ENCODE peak calls at places on chromosomes 12 and 14, in four cellular contexts. P, F, H and Y are unnamed samples.

GRCh38 chr12:101857043-101857558 is 20.3 kb upstream of the DRAM1 start:
- DNase-seq in P (no peak), H (no peak), F (no peak), Y (no peak)

GRCh38 chr14:79165460-79166080 is 995.4 kb downstream of the NRXN3 start:
- DNase-seq in P (no peak), F (no peak), H (no peak), Y (no peak)

GRCh38 chr12:48977290-48978281 is 536 bp upstream of the WNT1 start:
- DNase-seq in H (no peak), F (no peak), P (peak; percentile 95), Y (peak; percentile 52)

GRCh38 chr14:89616425-89617141 is 199.6 kb upstream of the FOXN3 start:
- DNase-seq in P (no peak), F (no peak), H (no peak), Y (no peak)

GRCh38 chr12:8680533-8680932 is 17.3 kb upstream of the RIMKLB start:
- DNase-seq in F (no peak), P (no peak), H (no peak), Y (no peak)

GRCh38 chr12:22169281-22169824 is 123.3 kb downstream of the CMAS start:
- DNase-seq in P (no peak), F (no peak), H (no peak), Y (no peak)

GRCh38 chr12:76259071-76259470 is 89.1 kb downstream of the BBS10 start:
- DNase-seq in P (no peak), H (no peak), F (no peak), Y (no peak)

GRCh38 chr14:73269729-73270651 is 32.7 kb downstream of the PAPLN start:
- DNase-seq in F (no peak), H (no peak), P (peak; percentile 89), Y (peak; percentile 40)

GRCh38 chr14:95953111-95953724 is 76.6 kb downstream of the TUNAR start:
- DNase-seq in P (no peak), H (no peak), F (no peak), Y (no peak)

GRCh38 chr14:39988939-39989338 is 556.7 kb upstream of the FBXO33 start:
- DNase-seq in P (no peak), F (peak; percentile 43), H (no peak), Y (no peak)

GRCh38 chr12:106586535-106586802 is 3.7 kb downstream of the RFX4 start:
- DNase-seq in P (no peak), F (no peak), H (no peak), Y (no peak)

GRCh38 chr12:52243774-52244614 is 11.0 kb downstream of the KRT7 start:
- DNase-seq in H (peak; percentile 91), F (no peak), P (peak; percentile 81), Y (peak; percentile 94)

GRCh38 chr12:52455818-52456217 is 3.9 kb upstream of the KRT6B start:
- DNase-seq in H (no peak), F (no peak), P (no peak), Y (no peak)

GRCh38 chr12:95224202-95225170 is 6.9 kb downstream of the VEZT start:
- DNase-seq in H (no peak), F (no peak), P (no peak), Y (no peak)

GRCh38 chr14:72741836-72742681 is 151.8 kb downstream of the DPF3 start:
- DNase-seq in H (no peak), F (no peak), P (no peak), Y (no peak)

GRCh38 chr12:57632898-57633825 is at the start of gene B4GALNT1:
- DNase-seq in P (peak; percentile 90), F (peak; percentile 46), H (peak; percentile 18), Y (peak; percentile 56)

GRCh38 chr12:5269846-5270245 is 162.1 kb upstream of the NTF3 start:
- DNase-seq in H (no peak), F (no peak), P (no peak), Y (no peak)

GRCh38 chr12:125029756-125030358 is 35.4 kb upstream of the AACS start:
- DNase-seq in P (no peak), F (no peak), H (no peak), Y (no peak)

GRCh38 chr12:113359939-113360748 is 1.8 kb downstream of the PLBD2 start:
- DNase-seq in P (no peak), H (no peak), F (no peak), Y (no peak)

GRCh38 chr12:75724913-75725312 is 213.5 kb upstream of the KRR1 start:
- DNase-seq in H (no peak), P (no peak), F (peak; percentile 83), Y (no peak)

GRCh38 chr12:131773582-131774221 is 54.5 kb upstream of the MMP17 start:
- DNase-seq in H (no peak), F (no peak), P (peak; percentile 90), Y (no peak)

GRCh38 chr14:106393742-106394141 is 867.4 kb downstream of the TMEM121 start:
- DNase-seq in F (no peak), P (no peak), H (no peak), Y (no peak)

GRCh38 chr14:106390947-106391346 is 864.6 kb downstream of the TMEM121 start:
- DNase-seq in P (no peak), F (no peak), H (no peak), Y (no peak)

GRCh38 chr14:106395460-106396050 is 869.2 kb downstream of the TMEM121 start:
- DNase-seq in P (no peak), H (no peak), F (no peak), Y (no peak)

GRCh38 chr14:106390401-106390800 is 864.0 kb downstream of the TMEM121 start:
- DNase-seq in F (no peak), P (no peak), H (no peak), Y (no peak)
- H3K4me3 ChIP-seq in F (no peak overlapping the region), P (no peak overlapping the region), H (no peak overlapping the region), Y (no peak overlapping the region)

GRCh38 chr12:50763637-50764115 is at the start of gene ATF1:
- DNase-seq in H (peak; percentile 92), F (peak; percentile 79), P (peak; percentile 98), Y (peak; percentile 91)
- TF ChIP-seq POLR2A in H (no peak), F (peak; percentile 60), P (no peak), Y (peak; percentile 85)

GRCh38 chr14:90649557-90650135 is 166.6 kb downstream of the TTC7B start:
- DNase-seq in F (no peak), P (no peak), H (no peak), Y (no peak)

GRCh38 chr14:90651976-90652560 is 164.2 kb downstream of the TTC7B start:
- DNase-seq in H (no peak), F (no peak), P (no peak), Y (no peak)

GRCh38 chr14:90649096-90649495 is 167.1 kb downstream of the TTC7B start:
- DNase-seq in P (no peak), H (no peak), F (no peak), Y (no peak)

GRCh38 chr14:90652626-90653025 is 163.6 kb downstream of the TTC7B start:
- DNase-seq in F (no peak), P (no peak), H (no peak), Y (no peak)

GRCh38 chr14:90651405-90651804 is 164.8 kb downstream of the TTC7B start:
- DNase-seq in H (no peak), F (no peak), P (no peak), Y (no peak)
- H3K4me3 ChIP-seq in H (no peak overlapping the region), F (no peak overlapping the region), P (no peak overlapping the region), Y (no peak overlapping the region)

GRCh38 chr12:56080556-56081138 is 682 bp downstream of the ERBB3 start:
- DNase-seq in P (no peak), F (no peak), H (no peak), Y (peak; percentile 82)

GRCh38 chr12:56081393-56082347 is 1.7 kb downstream of the ERBB3 start:
- DNase-seq in P (no peak), F (no peak), H (no peak), Y (peak; percentile 87)

GRCh38 chr12:56078427-56078826 is 1.5 kb upstream of the ERBB3 start:
- DNase-seq in P (no peak), H (no peak), F (no peak), Y (no peak)

GRCh38 chr12:56078931-56079728 is 835 bp upstream of the ERBB3 start:
- DNase-seq in P (peak; percentile 89), F (peak; percentile 83), H (peak; percentile 87), Y (peak; percentile 95)

GRCh38 chr12:56079729-56080555 is at the start of gene ERBB3:
- DNase-seq in H (peak; percentile 69), F (peak; percentile 71), P (peak; percentile 79), Y (peak; percentile 92)
- TF ChIP-seq POLR2A in H (peak; percentile 31), F (peak; percentile 22), P (no peak), Y (peak; percentile 92)